ENCODE peak calls at places on chromosomes 5 and 9, in nine cellular contexts. W, O, P, A, Y, K, M, U and L are unnamed samples.

GRCh38 chr9:112411626-112412027 is 31.7 kb downstream of the HSDL2 start:
- DNase-seq in W (no peak), O (no peak), P (no peak), A (no peak), Y (no peak), K (no peak), M (peak; percentile 55), U (no peak), L (no peak)

GRCh38 chr5:145825751-145826180 is 9.4 kb downstream of the PRELID2 start:
- DNase-seq in W (no peak), O (peak; percentile 66), P (no peak), A (no peak), Y (no peak), K (no peak), M (peak; percentile 69), U (no peak), L (no peak)

GRCh38 chr9:133058550-133059320 is 3.0 kb upstream of the CEL start:
- DNase-seq in W (no peak), O (peak; percentile 68), P (no peak), A (no peak), Y (no peak), K (no peak), M (no peak), U (no peak), L (no peak)

GRCh38 chr5:140214831-140215230 is 39.8 kb downstream of the CYSTM1 start:
- DNase-seq in W (no peak), O (peak; percentile 83), P (peak; percentile 38), A (no peak), Y (peak; percentile 38), K (no peak), M (peak; percentile 83), U (no peak), L (peak; percentile 76)

GRCh38 chr9:88433583-88434240 is 45.5 kb downstream of the SPIN1 start:
- DNase-seq in W (no peak), O (no peak), P (no peak), A (no peak), Y (no peak), K (no peak), M (peak; percentile 56), U (no peak), L (no peak)

GRCh38 chr5:84585218-84585617 is 200.5 kb upstream of the EDIL3 start:
- DNase-seq in W (no peak), O (no peak), P (no peak), A (no peak), Y (no peak), K (no peak), M (no peak), U (no peak), L (no peak)

GRCh38 chr5:109563189-109563588 is 126.5 kb upstream of the MAN2A1 start:
- DNase-seq in W (no peak), O (no peak), P (no peak), A (no peak), Y (no peak), K (no peak), M (no peak), U (no peak), L (no peak)

GRCh38 chr5:74257645-74258328 is 382.7 kb downstream of the ENC1 start:
- DNase-seq in W (no peak), O (peak; percentile 93), P (peak; percentile 49), A (peak; percentile 21), Y (peak; percentile 81), K (peak; percentile 52), M (peak; percentile 55), U (peak; percentile 90), L (peak; percentile 50)

GRCh38 chr9:109239240-109239639 is 72.2 kb upstream of the FRRS1L start:
- DNase-seq in W (no peak), O (no peak), P (no peak), A (no peak), Y (no peak), K (no peak), M (no peak), U (no peak), L (no peak)

GRCh38 chr5:66558562-66558961 is 37.6 kb upstream of the MAST4 start:
- DNase-seq in W (peak; percentile 38), O (no peak), P (no peak), A (no peak), Y (no peak), K (no peak), M (no peak), U (no peak), L (no peak)
- H3K4me3 ChIP-seq in W (no peak overlapping the region), O (no peak overlapping the region), P (no peak overlapping the region), A (no peak overlapping the region), Y (no peak overlapping the region), K (no peak overlapping the region), M (no peak overlapping the region), U (no peak overlapping the region), L (no peak overlapping the region)

DNA sequence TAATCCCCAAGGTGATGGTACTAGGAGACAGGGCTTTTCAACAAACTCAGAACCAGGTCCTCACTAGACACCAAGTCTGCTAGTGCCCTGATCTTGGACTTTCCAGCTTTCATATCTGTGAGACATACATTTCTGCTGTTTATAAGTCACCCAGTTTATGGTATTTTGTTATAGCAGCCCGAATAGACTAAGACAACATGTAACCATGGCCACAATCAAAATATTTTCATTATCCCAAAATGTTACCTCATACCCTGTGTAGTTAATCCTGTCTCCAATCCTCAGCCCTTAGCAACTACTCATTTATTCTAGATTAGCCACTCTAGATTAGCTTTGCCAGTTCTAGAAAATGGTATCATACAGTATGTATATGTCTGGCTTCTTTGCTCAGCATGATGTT is 6.3 kb upstream of the ATG10 start:
- DNase-seq in W (no peak), O (no peak), P (no peak), A (no peak), Y (no peak), K (no peak), M (no peak), U (no peak), L (no peak)
- TF ChIP-seq POLR2A in W (no peak), O (no peak), P (no peak), A (no peak), Y (no peak), K (no peak), M (no peak), U (no peak), L (no peak)

GRCh38 chr5:88690619-88691560 is 192.1 kb downstream of the MEF2C start:
- DNase-seq in W (peak; percentile 54), O (peak; percentile 74), P (peak; percentile 73), A (peak; percentile 47), Y (peak; percentile 70), K (no peak), M (peak; percentile 50), U (peak; percentile 93), L (peak; percentile 76)

GRCh38 chr5:88695232-88695631 is 187.8 kb downstream of the MEF2C start:
- DNase-seq in W (no peak), O (no peak), P (no peak), A (no peak), Y (no peak), K (no peak), M (no peak), U (no peak), L (no peak)

GRCh38 chr5:88694087-88694703 is 188.8 kb downstream of the MEF2C start:
- DNase-seq in W (no peak), O (no peak), P (no peak), A (no peak), Y (no peak), K (no peak), M (no peak), U (no peak), L (no peak)

GRCh38 chr5:88691945-88692868 is 190.8 kb downstream of the MEF2C start:
- DNase-seq in W (no peak), O (no peak), P (no peak), A (no peak), Y (no peak), K (no peak), M (no peak), U (no peak), L (no peak)

DNA sequence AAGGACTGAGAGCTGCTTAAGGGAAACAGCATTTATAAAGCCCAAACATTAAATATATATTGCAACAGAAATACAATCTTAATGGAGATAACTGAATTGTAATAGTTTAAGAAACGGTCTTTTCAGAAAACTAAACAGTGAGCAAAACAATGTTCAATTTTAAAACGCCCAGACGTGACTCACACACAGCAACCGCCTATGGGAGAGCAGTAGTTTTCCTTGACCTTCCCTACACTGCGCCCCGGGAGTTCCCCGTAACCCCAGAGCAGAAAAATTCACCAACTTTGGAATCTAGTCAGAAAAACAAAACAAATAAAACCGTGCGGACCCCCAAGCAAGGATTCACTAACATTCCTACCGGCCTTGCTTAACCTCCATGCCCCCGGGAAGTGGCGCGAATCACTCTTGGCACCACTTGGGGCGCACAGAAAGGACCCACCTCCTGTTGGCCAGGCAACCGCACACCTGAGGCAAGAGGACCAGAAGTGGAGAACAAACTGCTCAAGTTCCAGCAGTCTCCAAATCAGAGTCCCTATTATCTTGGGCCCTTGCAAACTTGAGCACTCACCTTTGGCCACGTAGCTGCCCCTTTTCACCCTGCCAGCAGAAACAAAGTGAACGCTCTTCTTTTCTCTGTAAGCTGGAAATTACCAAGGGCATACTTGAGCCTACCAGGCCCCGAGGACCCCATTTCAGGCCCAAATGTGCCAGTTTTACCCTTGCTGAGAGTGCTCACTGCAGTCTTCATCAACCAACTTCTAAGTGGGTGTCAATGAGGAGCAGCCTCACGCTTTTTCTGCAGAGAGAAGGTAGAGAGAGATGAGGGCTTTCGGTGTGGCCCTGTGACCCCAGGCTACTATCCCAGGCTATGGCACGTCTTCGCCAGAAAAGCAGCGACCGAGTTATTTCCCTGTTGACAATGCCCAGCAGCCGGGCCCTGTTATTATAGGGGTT is 189.7 kb downstream of the MEF2C start:
- DNase-seq in W (no peak), O (no peak), P (no peak), A (no peak), Y (no peak), K (no peak), M (no peak), U (no peak), L (no peak)
- H3K4me3 ChIP-seq in W (no peak overlapping the region), O (no peak overlapping the region), P (no peak overlapping the region), A (no peak overlapping the region), Y (no peak overlapping the region), K (no peak overlapping the region), M (no peak overlapping the region), U (no peak overlapping the region), L (no peak overlapping the region)

GRCh38 chr9:37485389-37486255 is at the start of gene POLR1E:
- DNase-seq in W (peak; percentile 97), O (peak; percentile 93), P (peak; percentile 97), A (peak; percentile 96), Y (peak; percentile 97), K (peak; percentile 79), M (peak; percentile 89), U (peak; percentile 99), L (peak; percentile 98)
- TF ChIP-seq POLR2A in W (peak; percentile 57), O (peak; percentile 77), P (peak; percentile 80), A (peak; percentile 67), Y (peak; percentile 76), K (peak; percentile 65), M (peak; percentile 95), U (no peak), L (no peak)

GRCh38 chr9:10204276-10204675 is 408.5 kb downstream of the PTPRD start:
- DNase-seq in W (no peak), O (no peak), P (no peak), A (no peak), Y (no peak), K (no peak), M (no peak), U (no peak), L (no peak)

GRCh38 chr9:10212702-10213101 is 400.1 kb downstream of the PTPRD start:
- DNase-seq in W (no peak), O (no peak), P (no peak), A (no peak), Y (no peak), K (no peak), M (no peak), U (no peak), L (no peak)

GRCh38 chr9:10208691-10209069 is 404.1 kb downstream of the PTPRD start:
- DNase-seq in W (no peak), O (no peak), P (no peak), A (no peak), Y (no peak), K (no peak), M (no peak), U (no peak), L (no peak)
- H3K4me3 ChIP-seq in W (no peak overlapping the region), O (no peak overlapping the region), P (no peak overlapping the region), A (peak overlapping the region; percentile 12), Y (no peak overlapping the region), K (no peak overlapping the region), M (no peak overlapping the region), U (no peak overlapping the region), L (peak overlapping the region; percentile 28)